ENCODE peak calls at places on chromosomes 11 and 22, in five cellular contexts. G is endothelial cell of umbilical vein, B is transverse colon, C is right lobe of liver, S is IMR-90. J is an unnamed sample.

GRCh38 chr11:34707462-34707840 is 86.6 kb downstream of the EHF start:
- DNase-seq in C (no peak), S (no peak), B (no peak), G (no peak), J (no peak)

GRCh38 chr22:35582218-35582860 is 34.8 kb downstream of the MB start:
- DNase-seq in G (no peak), B (no peak), C (no peak), S (peak; percentile 68), J (no peak)

GRCh38 chr11:71093783-71094182 is 158.6 kb downstream of the SHANK2 start:
- DNase-seq in C (no peak), G (no peak), S (no peak), B (no peak), J (no peak)

GRCh38 chr11:27864046-27865025 is 164.1 kb upstream of the BDNF start:
- DNase-seq in B (peak; percentile 65), G (no peak), C (no peak), S (no peak), J (no peak)

GRCh38 chr11:1892116-1892515 is 421 bp upstream of the PRR33 start:
- DNase-seq in B (no peak), G (no peak), S (no peak), C (no peak), J (no peak)

GRCh38 chr22:27603823-27604190 is 197.7 kb downstream of the MN1 start:
- DNase-seq in C (no peak), B (no peak), S (no peak), G (peak; percentile 69), J (no peak)

GRCh38 chr11:7098235-7098832 is 9.5 kb downstream of the RBMXL2 start:
- DNase-seq in B (no peak), S (peak; percentile 46), C (no peak), G (peak; percentile 67), J (peak; percentile 8)

GRCh38 chr22:20530368-20531153 is 23.2 kb downstream of the MED15 start:
- DNase-seq in S (peak; percentile 83), C (no peak), G (peak; percentile 20), B (peak; percentile 56), J (no peak)

GRCh38 chr22:25193548-25193947 is 6.1 kb upstream of the CRYBB3 start:
- DNase-seq in C (no peak), B (no peak), S (no peak), G (no peak), J (no peak)

GRCh38 chr11:70628881-70629844 is 230.8 kb downstream of the CTTN start:
- DNase-seq in C (no peak), S (no peak), B (peak; percentile 64), G (no peak), J (peak; percentile 26)

GRCh38 chr11:86990520-86990919 is 35.3 kb upstream of the FZD4 start:
- DNase-seq in S (peak; percentile 79), C (no peak), B (no peak), G (no peak), J (no peak)
- H3K36me3 ChIP-seq in S (no peaks in the 10 kb centered on the region), C (no peaks in the 10 kb centered on the region), B (no peaks in the 10 kb centered on the region), G (no peaks in the 10 kb centered on the region), J (no peaks in the 10 kb centered on the region)

GRCh38 chr22:32775957-32776356 is 25.5 kb upstream of the TIMP3 start:
- DNase-seq in G (no peak), C (peak; percentile 81), B (no peak), S (no peak), J (no peak)
- TF ChIP-seq CTCF in G (no peak), C (peak; percentile 66), B (no peak), S (peak; percentile 21), J (no peak)

DNA sequence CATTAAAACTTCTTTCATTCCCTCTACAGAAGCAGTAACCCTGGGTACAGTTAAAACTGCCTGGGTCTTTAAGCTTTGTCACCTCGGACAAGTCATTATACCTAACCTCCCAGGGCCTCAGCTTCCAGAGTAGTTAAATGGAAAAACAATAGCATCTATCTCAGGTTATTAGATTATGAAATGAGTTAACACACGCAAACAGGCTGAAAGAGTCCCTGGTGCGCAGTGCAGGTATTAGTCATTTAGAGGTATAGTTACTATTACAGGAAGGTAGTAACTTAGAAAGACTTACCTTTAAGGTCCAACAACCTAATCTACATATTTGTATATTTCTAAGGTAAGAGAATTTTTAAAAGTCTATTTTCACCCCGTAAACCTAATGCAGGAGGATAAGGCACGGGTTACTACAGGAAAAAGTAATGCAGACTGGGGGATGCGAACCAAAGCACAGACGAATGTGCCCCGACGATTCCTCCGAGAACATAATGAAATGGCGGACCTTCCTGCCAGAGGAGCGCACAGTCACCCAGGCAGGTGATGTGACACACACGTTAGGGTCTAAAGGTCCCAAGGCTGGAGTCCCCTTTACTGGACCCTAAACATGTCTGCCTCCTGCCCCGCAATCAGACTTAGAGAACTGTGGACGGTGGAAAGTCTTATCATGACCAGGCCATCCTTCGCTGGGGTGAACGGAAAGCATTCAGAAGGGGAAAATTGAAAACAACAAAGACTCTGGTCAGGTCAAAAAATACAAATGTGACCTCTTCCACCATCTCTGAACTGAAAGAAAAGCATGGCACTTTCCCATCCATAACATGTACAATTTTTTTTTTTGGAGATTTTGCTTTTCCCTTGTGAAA is 1.3 kb downstream of the NAP1L4 start:
- DNase-seq in S (no peak), G (peak; percentile 45), C (no peak), B (peak; percentile 37), J (no peak)
- TF ChIP-seq POLR2A in S (no peak), G (no peak), C (no peak), B (peak; percentile 24), J (no peak)

DNA sequence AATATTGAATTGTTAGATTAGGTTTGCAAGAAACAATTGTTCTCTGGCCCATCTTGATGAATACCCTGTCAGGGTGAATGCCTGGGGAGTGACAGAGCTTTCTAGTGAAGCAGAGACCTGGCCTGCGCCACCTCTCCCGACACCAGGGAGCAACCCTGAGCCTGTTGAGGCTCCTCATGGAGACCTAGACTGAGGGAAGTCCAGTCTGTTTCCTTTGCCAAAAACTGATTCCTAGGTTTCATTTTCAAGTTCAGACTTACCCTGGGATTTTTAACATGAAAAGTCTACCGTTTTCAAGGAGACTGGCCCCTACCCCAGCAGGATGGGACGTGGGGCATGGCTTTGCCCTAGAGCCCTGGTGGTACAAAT is 173.7 kb upstream of the SORL1-AS1 start:
- DNase-seq in C (no peak), G (peak; percentile 43), S (no peak), B (no peak), J (no peak)
- H3K36me3 ChIP-seq in C (peaks cover 15% of the 10 kb centered on the region), G (no peaks in the 10 kb centered on the region), S (peaks cover 2% of the 10 kb centered on the region), B (no peaks in the 10 kb centered on the region), J (peaks cover 4% of the 10 kb centered on the region)

J was measured in tibial nerve.